ENCODE peak calls at places on chromosomes 3 and 15, in eight cellular contexts. B is OCI-LY7, M is transverse colon, F is fibroblast of pulmonary artery, J is pancreas, C is fibroblast of lung, O is left ventricle myocardium inferior, E is HCT116. G is an unnamed sample.

GRCh38 chr3:119913021-119913420 is 131.1 kb downstream of the NR1I2 start:
- DNase-seq in B (no peak), M (no peak), F (no peak), J (no peak), C (peak), O (no peak), E (no peak), G (peak)

GRCh38 chr3:129608087-129608935 is 1.8 kb upstream of the PLXND1 start:
- DNase-seq in B (peak), M (no peak), F (peak), J (no peak), C (peak), O (no peak), E (no peak), G (peak)

GRCh38 chr3:54685213-54685612 is 242.6 kb downstream of the LRTM1 start:
- DNase-seq in B (no peak), M (no peak), F (no peak), J (no peak), C (no peak), O (no peak), E (no peak), G (no peak)

GRCh38 chr3:149245738-149246451 is 24.3 kb upstream of the CP start:
- DNase-seq in B (peak), M (no peak), F (peak), J (no peak), C (peak), O (no peak), E (no peak), G (peak)

GRCh38 chr15:56254270-56254669 is 10.6 kb upstream of the RFX7 start:
- DNase-seq in B (no peak), M (no peak), F (no peak), J (no peak), C (no peak), O (no peak), E (no peak), G (no peak)

GRCh38 chr3:105387122-105387751 is 20.5 kb downstream of the ALCAM start:
- DNase-seq in B (no peak), M (no peak), F (no peak), J (no peak), C (peak), O (no peak), E (no peak), G (peak)

GRCh38 chr3:38165722-38166387 is 518 bp downstream of the OXSR1 start:
- DNase-seq in B (peak), M (no peak), F (no peak), J (no peak), C (no peak), O (no peak), E (no peak), G (peak)

GRCh38 chr15:41494190-41494921 is 682 bp downstream of the ITPKA start:
- DNase-seq in B (peak), M (peak), F (no peak), J (peak), C (no peak), O (no peak), E (no peak), G (peak)

GRCh38 chr3:70832811-70833509 is 520.5 kb upstream of the MDFIC2 start:
- DNase-seq in B (no peak), M (no peak), F (peak), J (no peak), C (peak), O (no peak), E (no peak), G (peak)

GRCh38 chr3:107846282-107846852 is 244.5 kb downstream of the CD47 start:
- DNase-seq in B (peak), M (peak), F (peak), J (peak), C (peak), O (peak), E (peak), G (peak)

GRCh38 chr15:60899322-60899966 is 329.7 kb downstream of the RORA start:
- DNase-seq in B (no peak), M (no peak), F (no peak), J (no peak), C (no peak), O (no peak), E (no peak), G (no peak)

DNA sequence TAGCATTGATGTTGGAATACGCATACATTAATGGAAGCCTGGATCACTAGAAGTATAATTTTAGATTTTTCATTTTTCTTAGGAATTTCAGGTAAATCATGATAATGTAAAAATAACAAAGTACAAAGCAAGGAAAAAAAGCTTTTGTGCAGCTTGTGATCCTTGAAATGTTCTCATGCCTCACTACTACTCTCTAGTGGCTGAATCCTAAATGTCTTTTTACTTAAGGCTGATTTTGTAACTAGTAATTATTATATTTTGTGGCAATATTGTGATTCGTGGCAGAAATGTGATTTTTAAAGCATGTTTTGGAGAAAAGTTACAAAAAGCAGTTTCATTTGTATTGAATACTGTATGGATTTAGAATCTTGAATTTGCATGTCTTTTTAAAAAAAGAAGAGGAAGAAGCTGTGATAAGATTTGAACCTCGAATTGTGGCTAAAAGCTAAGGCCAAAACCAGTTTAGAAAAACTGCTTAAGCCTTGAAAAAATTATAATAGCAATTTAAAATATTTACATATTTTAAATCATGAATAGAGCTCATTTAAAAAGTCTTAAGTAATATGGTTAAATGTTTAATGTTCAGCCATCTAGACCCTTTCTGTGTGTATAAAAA is 39.0 kb downstream of the U2SURP start:
- DNase-seq in B (peak), M (no peak), F (peak), J (no peak), C (peak), O (no peak), E (no peak), G (peak)
- TF ChIP-seq CTCF in B (peak), M (no peak), F (peak), J (no peak), C (peak), O (peak), E (peak), G (peak)

GRCh38 chr15:26628879-26629529 is 143.9 kb downstream of the GABRB3 start:
- DNase-seq in B (peak), M (no peak), F (peak), J (peak), C (peak), O (peak), E (no peak), G (peak)
- H3K4me3 ChIP-seq in B (peak), M (peak), F (no peak), J (peak), C (no peak), O (peak), E (no peak), G (peak)

GRCh38 chr15:58056015-58056414 is 9.5 kb downstream of the ALDH1A2 start:
- DNase-seq in B (no peak), M (no peak), F (no peak), J (no peak), C (no peak), O (no peak), E (no peak), G (no peak)
- TF ChIP-seq CTCF in B (peak), M (no peak), F (peak), J (no peak), C (no peak), O (peak), E (peak), G (peak)

GRCh38 chr15:99482993-99483392 is 82.8 kb upstream of the MEF2A start:
- DNase-seq in B (no peak), M (no peak), F (no peak), J (no peak), C (no peak), O (no peak), E (no peak), G (no peak)

GRCh38 chr15:99486371-99487336 is 79.1 kb upstream of the MEF2A start:
- DNase-seq in B (no peak), M (peak), F (peak), J (peak), C (peak), O (peak), E (peak), G (peak)

GRCh38 chr15:99485992-99486370 is 79.8 kb upstream of the MEF2A start:
- DNase-seq in B (no peak), M (no peak), F (no peak), J (no peak), C (no peak), O (no peak), E (no peak), G (no peak)

GRCh38 chr15:99487337-99487730 is 78.5 kb upstream of the MEF2A start:
- DNase-seq in B (no peak), M (no peak), F (no peak), J (no peak), C (no peak), O (no peak), E (no peak), G (no peak)

DNA sequence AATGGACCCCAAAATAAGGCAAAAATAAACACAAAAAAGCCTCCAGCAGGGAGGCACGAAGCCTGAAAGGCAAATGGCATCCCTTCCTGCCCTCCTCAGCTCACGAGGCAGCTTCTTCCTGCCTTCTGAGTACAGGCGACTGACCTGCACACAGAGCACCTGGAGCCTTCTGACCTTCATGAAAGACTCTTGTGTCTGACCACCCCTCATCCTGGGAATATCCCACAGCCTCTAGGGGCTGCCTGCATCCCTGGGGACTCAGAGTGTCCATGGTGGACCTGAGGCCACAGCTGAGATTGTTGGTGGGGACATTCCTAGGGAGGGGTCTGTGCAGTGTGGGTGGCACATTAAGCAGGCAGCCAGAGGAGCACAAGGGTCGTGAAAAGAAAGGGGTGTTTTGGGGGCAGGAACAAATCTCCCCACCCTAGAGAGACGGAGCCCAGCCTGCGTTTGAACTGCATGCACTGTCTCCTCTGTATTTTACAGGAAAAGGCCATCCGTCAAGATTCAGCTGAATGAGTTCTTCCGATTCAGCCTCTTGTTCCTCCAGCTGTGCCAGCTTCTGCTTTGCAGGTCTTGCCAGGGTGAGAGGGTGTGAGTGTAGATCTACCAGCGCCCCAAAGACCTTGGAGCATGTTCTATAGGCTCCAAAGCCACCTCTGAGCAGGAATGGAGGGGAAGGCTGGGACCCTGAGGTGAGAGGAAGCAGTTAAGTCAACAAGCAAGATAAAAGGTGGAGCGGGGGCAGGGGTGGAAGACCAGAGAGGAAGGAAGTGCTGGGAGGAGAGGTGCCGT is 80.4 kb upstream of the MEF2A start:
- DNase-seq in B (no peak), M (no peak), F (no peak), J (no peak), C (no peak), O (no peak), E (no peak), G (no peak)
- H3K4me3 ChIP-seq in B (no peak), M (no peak), F (no peak), J (no peak), C (no peak), O (peak), E (no peak), G (no peak)

G was measured in foreskin fibroblast.